ENCODE peak calls at places on chromosomes 4 and X, in nine cellular contexts. B is Calu3, R is endothelial cell, N is BJ, G is heart left ventricle, A is ovary, W is colonic mucosa, Y is stomach, D is right lobe of liver. S is an unnamed sample.

GRCh38 chrX:109537324-109537665 is 651 bp downstream of the NXT2 start:
- DNase-seq in B (peak), R (peak), N (peak), G (no peak), A (no peak), W (peak), Y (peak), D (peak), S (no peak)

GRCh38 chr4:9940041-9940440 is 81.3 kb downstream of the SLC2A9 start:
- DNase-seq in B (no peak), R (no peak), N (no peak), G (no peak), A (no peak), W (no peak), Y (no peak), D (no peak), S (no peak)

GRCh38 chr4:38318737-38319455 is 345.1 kb upstream of the KLF3 start:
- DNase-seq in B (peak), R (peak), N (peak), G (peak), A (peak), W (peak), Y (peak), D (peak), S (peak)

GRCh38 chrX:34873500-34874225 is 68.9 kb upstream of the FAM47B start:
- DNase-seq in B (no peak), R (no peak), N (no peak), G (no peak), A (no peak), W (no peak), Y (no peak), D (no peak), S (no peak)

GRCh38 chr4:37625499-37625898 is 60.7 kb downstream of the RELL1 start:
- DNase-seq in B (no peak), R (no peak), N (no peak), G (no peak), A (no peak), W (no peak), Y (no peak), D (no peak), S (no peak)

GRCh38 chrX:9882669-9883446 is 84.3 kb upstream of the CLDN34 start:
- DNase-seq in B (peak), R (no peak), N (no peak), G (peak), A (no peak), W (no peak), Y (no peak), D (no peak), S (no peak)

GRCh38 chrX:39679497-39680157 is 418.1 kb downstream of the BCOR start:
- DNase-seq in B (no peak), R (no peak), N (no peak), G (no peak), A (no peak), W (no peak), Y (no peak), D (peak), S (no peak)

GRCh38 chrX:133859336-133859735 is 126.1 kb downstream of the GPC3 start:
- DNase-seq in B (no peak), R (no peak), N (no peak), G (no peak), A (no peak), W (no peak), Y (no peak), D (no peak), S (no peak)

GRCh38 chr4:74059161-74059829 is 20.8 kb upstream of the CXCL3 start:
- DNase-seq in B (no peak), R (no peak), N (no peak), G (no peak), A (no peak), W (no peak), Y (no peak), D (no peak), S (no peak)

GRCh38 chrX:18624599-18624998 is 47.3 kb downstream of the RS1 start:
- DNase-seq in B (no peak), R (no peak), N (no peak), G (no peak), A (no peak), W (no peak), Y (no peak), D (no peak), S (no peak)

GRCh38 chr4:147029296-147029695 is 83.6 kb upstream of the TTC29 start:
- DNase-seq in B (no peak), R (no peak), N (no peak), G (no peak), A (no peak), W (no peak), Y (no peak), D (no peak), S (no peak)

GRCh38 chr4:55075823-55076418 is 49.5 kb downstream of the KDR start:
- DNase-seq in B (no peak), R (no peak), N (no peak), G (no peak), A (no peak), W (no peak), Y (no peak), D (no peak), S (no peak)

GRCh38 chrX:9241427-9241826 is 207.5 kb upstream of the FAM9B start:
- DNase-seq in B (no peak), R (no peak), N (no peak), G (no peak), A (no peak), W (no peak), Y (no peak), D (no peak), S (no peak)

GRCh38 chr4:1979477-1980196 is 29.1 kb downstream of the NELFA start:
- DNase-seq in B (no peak), R (no peak), N (no peak), G (no peak), A (no peak), W (peak), Y (no peak), D (no peak), S (no peak)

DNA sequence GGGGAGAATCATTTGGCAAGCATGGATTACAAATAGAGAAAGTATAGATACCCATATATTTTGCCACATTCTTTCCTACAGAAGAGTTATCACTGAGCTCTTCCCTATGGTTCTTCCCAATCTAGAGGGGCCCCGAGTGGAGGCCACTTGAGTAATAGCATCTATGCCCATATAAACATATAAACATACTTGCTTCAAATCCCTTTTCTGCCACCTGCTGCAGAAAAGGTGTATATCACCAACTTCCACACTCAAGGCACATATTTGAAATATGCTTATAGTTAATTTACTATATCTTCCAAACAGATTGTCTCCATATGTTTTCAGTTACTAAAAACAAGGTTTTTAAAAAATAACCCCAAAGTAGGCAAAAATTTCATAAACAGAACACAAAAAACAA is 642.8 kb upstream of the DIPK2B start:
- DNase-seq in B (no peak), R (no peak), N (no peak), G (no peak), A (no peak), W (no peak), Y (no peak), D (no peak), S (no peak)
- TF ChIP-seq CTCF in B (no peak), R (no peak), N (no peak), G (no peak), A (no peak), W (no peak), Y (no peak), D (no peak), S (no peak)

GRCh38 chrX:77415161-77415560 is 32.0 kb upstream of the FGF16 start:
- DNase-seq in B (no peak), R (no peak), N (no peak), G (no peak), A (no peak), W (no peak), Y (no peak), D (no peak), S (no peak)
- TF ChIP-seq CTCF in B (no peak), R (no peak), N (peak), G (no peak), A (no peak), W (no peak), Y (no peak), D (no peak), S (no peak)

GRCh38 chr4:84895283-84895682 is 71.2 kb downstream of the WDFY3 start:
- DNase-seq in B (no peak), R (no peak), N (no peak), G (no peak), A (no peak), W (no peak), Y (no peak), D (no peak), S (no peak)
- TF ChIP-seq CTCF in B (no peak), R (no peak), N (no peak), G (no peak), A (no peak), W (no peak), Y (no peak), D (no peak), S (no peak)

GRCh38 chrX:2502668-2503519 is 2.1 kb upstream of the DHRSX start:
- DNase-seq in B (no peak), R (no peak), N (no peak), G (no peak), A (peak), W (peak), Y (peak), D (peak), S (no peak)
- TF ChIP-seq CTCF in B (no peak), R (no peak), N (no peak), G (no peak), A (no peak), W (no peak), Y (no peak), D (no peak), S (no peak)

GRCh38 chr4:823093-823760 is 2.7 kb downstream of the CPLX1 start:
- DNase-seq in B (no peak), R (no peak), N (no peak), G (no peak), A (no peak), W (no peak), Y (no peak), D (no peak), S (no peak)

GRCh38 chr4:823761-824460 is 2.0 kb downstream of the CPLX1 start:
- DNase-seq in B (no peak), R (no peak), N (no peak), G (no peak), A (no peak), W (no peak), Y (no peak), D (no peak), S (no peak)

GRCh38 chr4:825063-825968 is 613 bp downstream of the CPLX1 start:
- DNase-seq in B (no peak), R (peak), N (no peak), G (no peak), A (peak), W (no peak), Y (no peak), D (peak), S (no peak)

GRCh38 chr4:825969-826330 is at the start of gene CPLX1:
- DNase-seq in B (peak), R (peak), N (no peak), G (no peak), A (no peak), W (no peak), Y (peak), D (no peak), S (no peak)

DNA sequence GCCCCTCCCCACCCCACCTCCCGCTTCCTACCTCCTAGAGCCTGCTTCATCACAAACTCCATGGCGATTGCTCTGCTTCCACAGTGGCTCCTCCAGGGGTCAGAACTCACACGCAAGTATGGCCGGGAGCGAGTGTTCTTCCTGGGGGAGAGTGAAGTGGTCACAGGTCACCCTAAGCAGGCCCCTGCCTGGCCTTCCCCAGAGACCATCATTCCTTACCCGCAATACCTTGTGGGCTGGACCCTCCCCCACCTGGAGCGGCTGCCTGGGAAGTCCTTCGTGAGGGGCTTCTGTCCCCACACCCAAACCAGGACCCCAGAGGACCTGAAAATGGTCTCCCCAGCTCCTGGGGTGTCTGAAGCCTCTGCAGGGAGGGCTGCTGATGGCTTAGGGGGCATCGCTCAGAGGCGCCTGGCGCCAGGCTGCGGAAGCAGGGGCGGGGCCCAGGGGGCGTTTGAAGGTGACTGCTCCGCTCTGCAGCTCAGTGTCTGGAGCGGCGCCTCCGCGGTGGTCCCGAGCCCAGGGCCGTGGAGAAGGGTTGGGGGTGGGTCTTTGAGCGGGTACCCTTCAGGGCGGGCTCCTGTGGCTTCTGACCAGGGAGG is 1.4 kb downstream of the CPLX1 start:
- DNase-seq in B (no peak), R (no peak), N (no peak), G (no peak), A (no peak), W (no peak), Y (no peak), D (peak), S (no peak)
- TF ChIP-seq CTCF in B (no peak), R (no peak), N (no peak), G (no peak), A (no peak), W (no peak), Y (no peak), D (no peak), S (no peak)

GRCh38 chr4:152609460-152609859 is 70.3 kb downstream of the TMEM154 start:
- DNase-seq in B (no peak), R (no peak), N (no peak), G (no peak), A (no peak), W (no peak), Y (no peak), D (no peak), S (no peak)
- TF ChIP-seq CTCF in B (no peak), R (no peak), N (no peak), G (no peak), A (no peak), W (no peak), Y (no peak), D (no peak), S (no peak)

DNA sequence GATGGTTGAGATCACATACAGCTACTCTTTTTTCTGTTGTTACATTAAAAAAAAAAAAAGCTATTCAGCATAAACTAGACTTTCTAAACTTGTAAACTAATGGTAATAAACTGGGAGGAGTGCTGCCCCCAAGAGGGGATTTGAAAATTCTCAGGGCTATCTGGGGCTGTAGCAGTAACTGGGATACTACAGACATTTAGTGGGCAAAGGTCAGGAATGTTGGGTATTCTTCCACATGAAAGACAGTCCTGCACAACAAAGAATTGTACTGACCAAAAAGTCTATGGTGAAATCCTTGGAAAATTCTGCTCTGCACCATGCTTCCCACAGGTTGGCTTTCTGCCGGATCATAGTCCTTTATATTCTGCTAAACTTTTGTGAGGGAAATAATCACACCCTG is 232.6 kb upstream of the BOD1L1 start:
- DNase-seq in B (no peak), R (no peak), N (no peak), G (no peak), A (no peak), W (no peak), Y (no peak), D (no peak), S (no peak)
- TF ChIP-seq CTCF in B (no peak), R (no peak), N (peak), G (no peak), A (no peak), W (no peak), Y (no peak), D (no peak), S (peak)